ENCODE peak calls at places on chromosomes 13 and 19, in five cellular contexts. T, A, U, I and Y are unnamed samples.

GRCh38 chr19:9847087-9847671 is 12.1 kb downstream of the PIN1 start:
- DNase-seq in T (peak; percentile 36), A (no peak), U (peak; percentile 93), I (no peak), Y (peak; percentile 90)

GRCh38 chr13:78060966-78061365 is 142.3 kb upstream of the EDNRB start:
- DNase-seq in T (no peak), A (no peak), U (no peak), I (no peak), Y (peak; percentile 7)

GRCh38 chr19:7652061-7652641 is 15.2 kb downstream of the STXBP2 start:
- DNase-seq in T (peak; percentile 67), A (no peak), U (peak; percentile 72), I (peak; percentile 59), Y (peak; percentile 57)

GRCh38 chr19:44740351-44740824 is 8.1 kb upstream of the BCL3 start:
- DNase-seq in T (no peak), A (no peak), U (peak; percentile 42), I (no peak), Y (no peak)

GRCh38 chr19:11092181-11092538 is 2.9 kb downstream of the LDLR start:
- DNase-seq in T (no peak), A (no peak), U (peak; percentile 83), I (peak; percentile 19), Y (peak; percentile 89)

GRCh38 chr13:34020388-34020787 is 202.4 kb downstream of the RFC3 start:
- DNase-seq in T (no peak), A (no peak), U (no peak), I (no peak), Y (no peak)

GRCh38 chr13:38941353-38941945 is 49.2 kb downstream of the STOML3 start:
- DNase-seq in T (no peak), A (no peak), U (no peak), I (no peak), Y (no peak)

GRCh38 chr13:37369618-37370017 is 228.9 kb downstream of the POSTN start:
- DNase-seq in T (no peak), A (no peak), U (peak; percentile 42), I (no peak), Y (peak; percentile 32)

GRCh38 chr19:33401683-33402420 is 28.3 kb downstream of the CEBPG start:
- DNase-seq in T (no peak), A (no peak), U (no peak), I (no peak), Y (no peak)

GRCh38 chr13:98494769-98495168 is 82.1 kb downstream of the STK24 start:
- DNase-seq in T (no peak), A (no peak), U (no peak), I (no peak), Y (no peak)

GRCh38 chr19:39405261-39405912 is 1.3 kb upstream of the ZFP36 start:
- DNase-seq in T (no peak), A (no peak), U (no peak), I (no peak), Y (no peak)

GRCh38 chr13:58025821-58026220 is 394.3 kb downstream of the PCDH17 start:
- DNase-seq in T (no peak), A (no peak), U (no peak), I (no peak), Y (no peak)

GRCh38 chr13:113400621-113401451 is 36.9 kb upstream of the GRTP1 start:
- DNase-seq in T (no peak), A (peak; percentile 47), U (no peak), I (no peak), Y (no peak)

GRCh38 chr13:99383511-99383921 is 76.3 kb upstream of the GPR183 start:
- DNase-seq in T (no peak), A (peak; percentile 70), U (no peak), I (no peak), Y (no peak)

GRCh38 chr19:2016041-2016807 is 710 bp upstream of the BTBD2 start:
- DNase-seq in T (no peak), A (peak; percentile 94), U (peak; percentile 82), I (peak; percentile 70), Y (peak; percentile 64)

GRCh38 chr13:21518617-21519144 is 59.6 kb upstream of the ZDHHC20 start:
- DNase-seq in T (no peak), A (no peak), U (no peak), I (no peak), Y (no peak)

GRCh38 chr19:21130097-21130775 is 11.6 kb upstream of the ZNF431 start:
- DNase-seq in T (no peak), A (no peak), U (no peak), I (no peak), Y (no peak)

GRCh38 chr19:1057185-1057857 is 9.6 kb upstream of the ARHGAP45 start:
- DNase-seq in T (no peak), A (no peak), U (peak; percentile 80), I (peak; percentile 47), Y (peak; percentile 43)

GRCh38 chr13:47843005-47843404 is 158.1 kb downstream of the SUCLA2 start:
- DNase-seq in T (no peak), A (no peak), U (no peak), I (no peak), Y (no peak)

GRCh38 chr13:97211357-97211756 is 10.8 kb upstream of the MBNL2 start:
- DNase-seq in T (no peak), A (no peak), U (peak; percentile 12), I (no peak), Y (no peak)

GRCh38 chr13:99959127-99959529 is 12.4 kb downstream of the ZIC5 start:
- DNase-seq in T (no peak), A (no peak), U (no peak), I (no peak), Y (no peak)

GRCh38 chr19:48064509-48064908 is 20.6 kb upstream of the CABP5 start:
- DNase-seq in T (no peak), A (no peak), U (peak; percentile 52), I (no peak), Y (peak; percentile 7)

GRCh38 chr13:76717092-76717491 is 169.1 kb downstream of the KCTD12 start:
- DNase-seq in T (no peak), A (no peak), U (peak; percentile 75), I (no peak), Y (peak; percentile 13)

GRCh38 chr13:32228330-32229041 is 86.7 kb downstream of the ZAR1L start:
- DNase-seq in T (no peak), A (no peak), U (peak; percentile 60), I (peak; percentile 99), Y (peak; percentile 64)

GRCh38 chr13:24267283-24267682 is 42.1 kb upstream of the C1QTNF9 start:
- DNase-seq in T (no peak), A (no peak), U (no peak), I (no peak), Y (no peak)

GRCh38 chr13:31538067-31539042 is 201.0 kb upstream of the RXFP2 start:
- DNase-seq in T (no peak), A (no peak), U (peak; percentile 80), I (no peak), Y (peak; percentile 34)

GRCh38 chr19:22882797-22883196 is 50.7 kb downstream of the ZNF723 start:
- DNase-seq in T (no peak), A (no peak), U (peak; percentile 46), I (peak; percentile 28), Y (no peak)

GRCh38 chr13:50353651-50354415 is 338.6 kb downstream of the KCNRG start:
- DNase-seq in T (no peak), A (no peak), U (peak; percentile 85), I (no peak), Y (peak; percentile 91)

GRCh38 chr13:114164681-114165429 is 14.2 kb upstream of the CFAP97D2 start:
- DNase-seq in T (no peak), A (no peak), U (no peak), I (no peak), Y (no peak)

GRCh38 chr19:23273022-23273593 is 22.9 kb upstream of the ZNF724 start:
- DNase-seq in T (no peak), A (no peak), U (no peak), I (peak; percentile 50), Y (no peak)

GRCh38 chr19:33700408-33700757 is 78.6 kb downstream of the CHST8 start:
- DNase-seq in T (no peak), A (no peak), U (no peak), I (no peak), Y (no peak)

GRCh38 chr13:26538363-26539317 is 18.8 kb upstream of the WASF3 start:
- DNase-seq in T (no peak), A (no peak), U (no peak), I (peak; percentile 68), Y (no peak)

GRCh38 chr13:25253702-25254101 is 33.6 kb downstream of the MTMR6 start:
- DNase-seq in T (no peak), A (no peak), U (no peak), I (no peak), Y (peak; percentile 34)

GRCh38 chr19:5172859-5173577 is 167.6 kb downstream of the PTPRS start:
- DNase-seq in T (no peak), A (no peak), U (peak; percentile 100), I (no peak), Y (peak; percentile 92)

GRCh38 chr19:29567366-29567915 is 38.6 kb upstream of the POP4 start:
- DNase-seq in T (no peak), A (peak; percentile 76), U (no peak), I (no peak), Y (no peak)

GRCh38 chr13:106318941-106319411 is 216.5 kb downstream of the EFNB2 start:
- DNase-seq in T (no peak), A (no peak), U (peak; percentile 94), I (no peak), Y (peak; percentile 97)